ENCODE peak calls at places on chromosomes 11 and 22, in seven cellular contexts. K, J, Y, Q, A, L and I are unnamed samples. For H3K9me3 and H3K36me3, the result is how much of the 10 kb centered on the place peaks cover.

GRCh38 chr11:43644626-43645299 is 35.8 kb upstream of the HSD17B12 start:
- DNase-seq in K (peak), J (no peak), Y (no peak), Q (no peak), A (no peak), L (no peak), I (no peak)

GRCh38 chr11:62129610-62130497 is 6.0 kb downstream of the INCENP start:
- DNase-seq in K (no peak), J (no peak), Y (no peak), Q (no peak), A (peak), L (peak), I (no peak)

GRCh38 chr11:108115495-108116140 is 5.7 kb upstream of the ACAT1 start:
- DNase-seq in K (peak), J (peak), Y (peak), Q (peak), A (peak), L (peak), I (peak)

GRCh38 chr11:130581631-130582030 is 133.2 kb downstream of the ADAMTS15 start:
- DNase-seq in K (no peak), J (no peak), Y (no peak), Q (no peak), A (no peak), L (no peak), I (no peak)

GRCh38 chr11:46410021-46410420 is 18.4 kb upstream of the CHRM4 start:
- DNase-seq in K (no peak), J (no peak), Y (no peak), Q (no peak), A (peak), L (no peak), I (no peak)

GRCh38 chr11:77470504-77470903 is 3.4 kb downstream of the PAK1 start:
- DNase-seq in K (no peak), J (no peak), Y (no peak), Q (no peak), A (no peak), L (no peak), I (no peak)

GRCh38 chr11:70104419-70104818 is 26.3 kb downstream of the ANO1 start:
- DNase-seq in K (no peak), J (no peak), Y (no peak), Q (no peak), A (peak), L (no peak), I (no peak)

GRCh38 chr11:124900464-124900863 is 2.8 kb upstream of the ROBO4 start:
- DNase-seq in K (no peak), J (peak), Y (no peak), Q (no peak), A (no peak), L (peak), I (no peak)

GRCh38 chr11:115590254-115590653 is 86.0 kb upstream of the CADM1 start:
- DNase-seq in K (no peak), J (no peak), Y (peak), Q (no peak), A (no peak), L (no peak), I (no peak)

GRCh38 chr11:60087239-60087638 is 1.2 kb upstream of the MS4A2 start:
- DNase-seq in K (no peak), J (no peak), Y (no peak), Q (no peak), A (no peak), L (no peak), I (no peak)

GRCh38 chr11:116078101-116078561 is 573.9 kb upstream of the CADM1 start:
- DNase-seq in K (peak), J (no peak), Y (no peak), Q (no peak), A (no peak), L (no peak), I (no peak)

GRCh38 chr11:129699711-129700304 is 115.8 kb upstream of the TMEM45B start:
- DNase-seq in K (no peak), J (no peak), Y (no peak), Q (no peak), A (no peak), L (no peak), I (no peak)

GRCh38 chr11:103491777-103492176 is 382.6 kb downstream of the DYNC2H1 start:
- DNase-seq in K (no peak), J (no peak), Y (no peak), Q (no peak), A (no peak), L (no peak), I (no peak)

GRCh38 chr11:33690290-33691050 is 10.2 kb downstream of the C11orf91 start:
- DNase-seq in K (no peak), J (peak), Y (peak), Q (no peak), A (peak), L (peak), I (no peak)

GRCh38 chr11:134636071-134636470 is 224.0 kb upstream of the B3GAT1 start:
- DNase-seq in K (no peak), J (no peak), Y (no peak), Q (no peak), A (peak), L (no peak), I (no peak)

GRCh38 chr11:60942207-60942606 is 9.8 kb downstream of the SLC15A3 start:
- DNase-seq in K (no peak), J (no peak), Y (no peak), Q (peak), A (no peak), L (no peak), I (no peak)

GRCh38 chr11:45736424-45736823 is 68.5 kb upstream of the SLC35C1 start:
- DNase-seq in K (no peak), J (no peak), Y (no peak), Q (no peak), A (no peak), L (no peak), I (peak)

GRCh38 chr11:32173435-32173834 is 82.6 kb downstream of the RCN1 start:
- DNase-seq in K (no peak), J (no peak), Y (peak), Q (peak), A (peak), L (peak), I (peak)

GRCh38 chr22:21651521-21652009 is 9.5 kb downstream of the SDF2L1 start:
- DNase-seq in K (no peak), J (no peak), Y (no peak), Q (no peak), A (no peak), L (no peak), I (no peak)

GRCh38 chr11:36774603-36775002 is 176.6 kb upstream of the RAG2 start:
- DNase-seq in K (no peak), J (no peak), Y (no peak), Q (no peak), A (no peak), L (no peak), I (no peak)

GRCh38 chr11:19344661-19345518 is 104.1 kb upstream of the E2F8 start:
- DNase-seq in K (no peak), J (no peak), Y (peak), Q (peak), A (peak), L (no peak), I (no peak)

GRCh38 chr22:30985561-30986208 is 16.6 kb downstream of the TUG1 start:
- DNase-seq in K (no peak), J (no peak), Y (no peak), Q (no peak), A (no peak), L (no peak), I (no peak)
- H3K9me3 ChIP-seq in K (under half), J (under half), Y (half or more), Q (half or more), A (under half), L (under half), I (under half)

GRCh38 chr22:42811510-42811909 is 45.6 kb downstream of the ARFGAP3 start:
- DNase-seq in K (no peak), J (no peak), Y (no peak), Q (no peak), A (no peak), L (no peak), I (no peak)

GRCh38 chr22:42816339-42816738 is 40.7 kb downstream of the ARFGAP3 start:
- DNase-seq in K (no peak), J (no peak), Y (no peak), Q (peak), A (no peak), L (no peak), I (no peak)

GRCh38 chr22:42814616-42815015 is 42.5 kb downstream of the ARFGAP3 start:
- DNase-seq in K (no peak), J (no peak), Y (no peak), Q (no peak), A (no peak), L (no peak), I (no peak)

GRCh38 chr22:42814215-42814614 is 42.9 kb downstream of the ARFGAP3 start:
- DNase-seq in K (no peak), J (no peak), Y (no peak), Q (no peak), A (no peak), L (no peak), I (no peak)

GRCh38 chr22:42813501-42813900 is 43.6 kb downstream of the ARFGAP3 start:
- DNase-seq in K (no peak), J (no peak), Y (no peak), Q (no peak), A (no peak), L (no peak), I (no peak)
- H3K36me3 ChIP-seq in K (under half), J (under half), Y (half or more), Q (under half), A (half or more), L (under half), I (under half)

GRCh38 chr22:49889071-49889470 is 29.2 kb downstream of the ALG12 start:
- DNase-seq in K (no peak), J (no peak), Y (no peak), Q (no peak), A (no peak), L (no peak), I (no peak)
- H3K9me3 ChIP-seq in K (under half), J (under half), Y (under half), Q (under half), A (under half), L (under half), I (under half)

GRCh38 chr22:50415426-50415825 is 59.4 kb downstream of the SBF1 start:
- DNase-seq in K (no peak), J (no peak), Y (no peak), Q (no peak), A (no peak), L (no peak), I (no peak)

GRCh38 chr22:50414476-50415248 is 60.2 kb downstream of the SBF1 start:
- DNase-seq in K (no peak), J (no peak), Y (no peak), Q (no peak), A (no peak), L (no peak), I (no peak)

GRCh38 chr22:50419116-50419515 is 55.7 kb downstream of the SBF1 start:
- DNase-seq in K (no peak), J (no peak), Y (no peak), Q (no peak), A (no peak), L (no peak), I (no peak)

GRCh38 chr22:50417544-50417943 is 57.3 kb downstream of the SBF1 start:
- DNase-seq in K (no peak), J (no peak), Y (no peak), Q (no peak), A (no peak), L (no peak), I (no peak)

DNA sequence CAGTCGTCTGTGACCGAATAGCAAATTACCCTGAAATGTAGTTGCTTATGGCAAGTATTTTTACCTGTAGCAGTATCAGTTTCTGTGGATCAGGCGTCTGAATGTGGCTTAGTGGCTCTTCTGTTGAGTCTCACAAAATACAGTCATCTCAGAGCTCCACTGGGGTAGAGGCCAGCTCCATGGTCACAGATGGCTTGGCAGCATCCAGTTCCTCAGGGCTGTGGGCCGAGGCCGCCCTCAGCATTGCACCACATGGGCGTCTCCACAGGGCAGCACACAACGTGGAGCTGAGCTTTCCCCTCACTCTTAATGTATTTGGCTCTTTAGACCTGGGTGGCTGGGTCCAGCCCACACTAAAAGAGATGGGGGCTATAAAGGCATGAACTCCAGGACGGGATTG is 57.8 kb downstream of the SBF1 start:
- DNase-seq in K (no peak), J (no peak), Y (no peak), Q (no peak), A (no peak), L (no peak), I (no peak)
- H3K36me3 ChIP-seq in K (half or more), J (under half), Y (half or more), Q (under half), A (half or more), L (under half), I (under half)

DNA sequence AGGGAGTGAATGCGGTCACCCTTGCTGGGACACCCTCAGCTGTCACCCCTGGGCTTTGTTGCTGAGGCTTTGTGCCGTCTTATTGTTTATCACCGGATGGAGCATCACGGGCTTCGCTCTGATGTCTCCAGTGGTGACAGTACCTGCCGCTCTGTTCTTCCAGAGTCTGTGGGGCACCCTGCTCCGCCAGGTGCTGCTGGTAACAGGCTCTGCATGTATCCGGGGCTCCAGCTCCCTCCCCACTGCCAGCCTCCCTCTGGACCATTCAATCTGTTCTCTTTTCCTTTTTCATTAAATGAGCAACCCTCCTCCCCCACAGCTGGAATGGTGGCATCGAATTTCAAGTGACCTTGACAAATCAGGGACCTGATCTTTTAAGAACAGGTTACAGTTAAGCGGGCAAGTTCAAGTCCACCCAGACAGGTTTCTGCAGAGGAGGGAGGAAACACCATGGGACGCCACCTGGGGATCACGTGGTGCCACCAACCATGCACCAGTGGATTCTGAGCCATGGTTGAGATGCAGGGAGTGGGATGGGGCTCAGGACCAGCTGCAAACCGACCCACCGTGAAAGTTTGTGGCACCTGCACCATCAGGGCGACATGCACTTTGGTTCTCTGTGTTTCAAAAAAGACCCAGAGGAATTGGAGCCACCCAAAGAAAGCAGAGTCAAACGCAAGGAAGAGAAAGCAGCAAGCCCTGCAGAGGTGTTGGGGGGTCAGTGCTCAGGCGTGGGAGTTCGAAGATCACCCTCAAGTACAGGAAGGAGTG is 89.3 kb downstream of the BCR start:
- DNase-seq in K (peak), J (no peak), Y (no peak), Q (no peak), A (no peak), L (no peak), I (no peak)
- H3K9me3 ChIP-seq in K (under half), J (under half), Y (under half), Q (under half), A (under half), L (under half), I (under half)

DNA sequence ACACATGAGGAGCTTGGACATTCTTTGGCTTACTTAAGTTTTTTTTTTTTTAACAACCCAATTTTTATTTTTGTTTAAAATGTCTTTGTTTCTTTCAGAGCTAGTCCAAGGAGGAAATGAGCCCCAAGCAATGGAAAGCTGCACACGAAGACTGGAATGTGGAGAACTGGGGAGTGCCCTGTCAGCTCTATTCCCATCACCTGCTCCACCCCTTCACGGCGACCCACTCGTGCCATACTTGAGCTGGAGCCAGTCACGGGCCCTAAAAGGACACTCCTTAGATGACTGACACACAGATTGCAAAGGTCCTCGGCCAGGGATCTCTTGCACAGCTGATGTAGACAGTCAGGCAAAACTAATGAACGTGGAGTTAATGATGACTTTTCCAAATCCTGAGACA is 10.6 kb upstream of the SLC25A18 start:
- DNase-seq in K (no peak), J (no peak), Y (peak), Q (no peak), A (no peak), L (no peak), I (no peak)
- H3K36me3 ChIP-seq in K (under half), J (under half), Y (under half), Q (under half), A (under half), L (under half), I (under half)

GRCh38 chr22:45907996-45908395 is 69.0 kb downstream of the WNT7B start:
- DNase-seq in K (no peak), J (no peak), Y (no peak), Q (no peak), A (no peak), L (no peak), I (no peak)
- H3K9me3 ChIP-seq in K (under half), J (under half), Y (under half), Q (under half), A (under half), L (under half), I (under half)

GRCh38 chr22:50422046-50422445 is 52.8 kb downstream of the SBF1 start:
- DNase-seq in K (no peak), J (no peak), Y (no peak), Q (no peak), A (no peak), L (no peak), I (no peak)

GRCh38 chr22:50420581-50420980 is 54.3 kb downstream of the SBF1 start:
- DNase-seq in K (no peak), J (no peak), Y (no peak), Q (no peak), A (no peak), L (no peak), I (no peak)

GRCh38 chr22:50420015-50420414 is 54.8 kb downstream of the SBF1 start:
- DNase-seq in K (no peak), J (no peak), Y (no peak), Q (no peak), A (no peak), L (no peak), I (no peak)

GRCh38 chr22:50422961-50423815 is 51.6 kb downstream of the SBF1 start:
- DNase-seq in K (no peak), J (no peak), Y (no peak), Q (no peak), A (no peak), L (no peak), I (no peak)

GRCh38 chr22:50418624-50419023 is 56.2 kb downstream of the SBF1 start:
- DNase-seq in K (no peak), J (no peak), Y (no peak), Q (no peak), A (no peak), L (no peak), I (no peak)
- H3K36me3 ChIP-seq in K (half or more), J (under half), Y (half or more), Q (under half), A (half or more), L (under half), I (under half)

GRCh38 chr22:19203839-19204238 is 25.3 kb upstream of the SLC25A1 start:
- DNase-seq in K (no peak), J (no peak), Y (no peak), Q (no peak), A (no peak), L (no peak), I (no peak)
- H3K9me3 ChIP-seq in K (under half), J (under half), Y (under half), Q (under half), A (under half), L (under half), I (under half)

GRCh38 chr22:45194686-45195085 is 31.0 kb downstream of the NUP50 start:
- DNase-seq in K (no peak), J (no peak), Y (no peak), Q (peak), A (no peak), L (no peak), I (no peak)

GRCh38 chr22:45187891-45188290 is 24.2 kb downstream of the NUP50 start:
- DNase-seq in K (no peak), J (no peak), Y (no peak), Q (no peak), A (no peak), L (no peak), I (no peak)

GRCh38 chr22:45192701-45193187 is 29.0 kb downstream of the NUP50 start:
- DNase-seq in K (no peak), J (no peak), Y (no peak), Q (no peak), A (no peak), L (no peak), I (no peak)

GRCh38 chr22:45188779-45189178 is 25.1 kb downstream of the NUP50 start:
- DNase-seq in K (no peak), J (no peak), Y (no peak), Q (no peak), A (no peak), L (no peak), I (no peak)

GRCh38 chr22:45190473-45190872 is 26.7 kb downstream of the NUP50 start:
- DNase-seq in K (no peak), J (no peak), Y (no peak), Q (no peak), A (no peak), L (no peak), I (no peak)
- H3K36me3 ChIP-seq in K (half or more), J (under half), Y (under half), Q (under half), A (under half), L (under half), I (under half)